ENCODE peak calls at places on chromosomes 6 and 20, in six cellular contexts. One of them, this sample, is unnamed.
A peak's percentile ranks its signal among the peaks of the same experiment; 100 is the strongest.

GRCh38 chr6:37303091-37303620 is 45.2 kb upstream of the TMEM217 start:
- DNase-seq in CD4-positive, alpha-beta T cell: no peak
- DNase-seq in RWPE1: no peak
- DNase-seq in foreskin fibroblast: no peak
- DNase-seq in epithelial cell of esophagus: peak; percentile 28
- DNase-seq in nephron progenitor cell: no peak
- DNase-seq in this sample: no peak

GRCh38 chr6:157534991-157535353 is 154.0 kb downstream of the ZDHHC14 start:
- DNase-seq in CD4-positive, alpha-beta T cell: no peak
- DNase-seq in nephron progenitor cell: no peak
- DNase-seq in epithelial cell of esophagus: no peak
- DNase-seq in foreskin fibroblast: no peak
- DNase-seq in RWPE1: no peak
- DNase-seq in this sample: no peak

GRCh38 chr6:159981171-159981571 is 12.3 kb downstream of the IGF2R start:
- DNase-seq in epithelial cell of esophagus: no peak
- DNase-seq in RWPE1: no peak
- DNase-seq in CD4-positive, alpha-beta T cell: no peak
- DNase-seq in nephron progenitor cell: no peak
- DNase-seq in foreskin fibroblast: no peak
- DNase-seq in this sample: no peak

GRCh38 chr20:61217848-61218247 is 34.2 kb upstream of the CDH4 start:
- DNase-seq in CD4-positive, alpha-beta T cell: no peak
- DNase-seq in epithelial cell of esophagus: no peak
- DNase-seq in RWPE1: no peak
- DNase-seq in nephron progenitor cell: no peak
- DNase-seq in foreskin fibroblast: no peak
- DNase-seq in this sample: no peak

GRCh38 chr6:68026483-68026882 is 608.6 kb upstream of the ADGRB3 start:
- DNase-seq in epithelial cell of esophagus: no peak
- DNase-seq in foreskin fibroblast: no peak
- DNase-seq in nephron progenitor cell: no peak
- DNase-seq in RWPE1: no peak
- DNase-seq in CD4-positive, alpha-beta T cell: no peak
- DNase-seq in this sample: no peak

GRCh38 chr6:131295081-131295480 is 159.8 kb downstream of the AKAP7 start:
- DNase-seq in RWPE1: no peak
- DNase-seq in foreskin fibroblast: no peak
- DNase-seq in nephron progenitor cell: no peak
- DNase-seq in epithelial cell of esophagus: no peak
- DNase-seq in CD4-positive, alpha-beta T cell: no peak
- DNase-seq in this sample: no peak

GRCh38 chr6:33815854-33816253 is 12.1 kb upstream of the MLN start:
- DNase-seq in nephron progenitor cell: peak; percentile 58
- DNase-seq in epithelial cell of esophagus: peak; percentile 21
- DNase-seq in RWPE1: peak; percentile 21
- DNase-seq in foreskin fibroblast: no peak
- DNase-seq in CD4-positive, alpha-beta T cell: no peak
- DNase-seq in this sample: no peak

GRCh38 chr6:32954983-32955802 is 2.3 kb upstream of the HLA-DMA start:
- DNase-seq in nephron progenitor cell: no peak
- DNase-seq in RWPE1: no peak
- DNase-seq in epithelial cell of esophagus: peak; percentile 54
- DNase-seq in foreskin fibroblast: no peak
- DNase-seq in CD4-positive, alpha-beta T cell: no peak
- DNase-seq in this sample: no peak

GRCh38 chr20:19335341-19335740 is 122.9 kb downstream of the SLC24A3 start:
- DNase-seq in nephron progenitor cell: no peak
- DNase-seq in epithelial cell of esophagus: no peak
- DNase-seq in RWPE1: no peak
- DNase-seq in foreskin fibroblast: no peak
- DNase-seq in CD4-positive, alpha-beta T cell: no peak
- DNase-seq in this sample: no peak

GRCh38 chr6:163745566-163746400 is 331.3 kb downstream of the QKI start:
- DNase-seq in epithelial cell of esophagus: peak; percentile 93
- DNase-seq in CD4-positive, alpha-beta T cell: no peak
- DNase-seq in RWPE1: peak; percentile 93
- DNase-seq in nephron progenitor cell: peak; percentile 39
- DNase-seq in foreskin fibroblast: peak; percentile 34
- DNase-seq in this sample: peak; percentile 12

GRCh38 chr20:58579069-58579818 is 64.0 kb upstream of the APCDD1L start:
- DNase-seq in epithelial cell of esophagus: no peak
- DNase-seq in nephron progenitor cell: no peak
- DNase-seq in RWPE1: no peak
- DNase-seq in foreskin fibroblast: no peak
- DNase-seq in CD4-positive, alpha-beta T cell: no peak
- DNase-seq in this sample: no peak

GRCh38 chr6:75472885-75473284 is 20.7 kb downstream of the FILIP1 start:
- DNase-seq in RWPE1: no peak
- DNase-seq in foreskin fibroblast: no peak
- DNase-seq in CD4-positive, alpha-beta T cell: no peak
- DNase-seq in epithelial cell of esophagus: no peak
- DNase-seq in nephron progenitor cell: no peak
- DNase-seq in this sample: no peak

GRCh38 chr20:42159794-42160193 is 541.6 kb upstream of the CHD6 start:
- DNase-seq in nephron progenitor cell: no peak
- DNase-seq in RWPE1: no peak
- DNase-seq in epithelial cell of esophagus: no peak
- DNase-seq in foreskin fibroblast: no peak
- DNase-seq in CD4-positive, alpha-beta T cell: no peak
- DNase-seq in this sample: no peak

GRCh38 chr6:107033136-107033535 is 5.1 kb downstream of the MTRES1 start:
- DNase-seq in epithelial cell of esophagus: no peak
- DNase-seq in nephron progenitor cell: no peak
- DNase-seq in foreskin fibroblast: peak; percentile 24
- DNase-seq in RWPE1: no peak
- DNase-seq in CD4-positive, alpha-beta T cell: no peak
- DNase-seq in this sample: no peak

GRCh38 chr6:50899306-50899840 is 80.7 kb downstream of the TFAP2B start:
- DNase-seq in epithelial cell of esophagus: peak; percentile 8
- DNase-seq in CD4-positive, alpha-beta T cell: no peak
- DNase-seq in nephron progenitor cell: no peak
- DNase-seq in RWPE1: no peak
- DNase-seq in foreskin fibroblast: no peak
- DNase-seq in this sample: no peak

GRCh38 chr20:37734228-37734980 is 40.6 kb downstream of the CTNNBL1 start:
- DNase-seq in RWPE1: no peak
- DNase-seq in foreskin fibroblast: no peak
- DNase-seq in nephron progenitor cell: no peak
- DNase-seq in epithelial cell of esophagus: no peak
- DNase-seq in CD4-positive, alpha-beta T cell: no peak
- DNase-seq in this sample: no peak

GRCh38 chr20:11772226-11772730 is 145.4 kb upstream of the BTBD3 start:
- DNase-seq in nephron progenitor cell: no peak
- DNase-seq in foreskin fibroblast: no peak
- DNase-seq in CD4-positive, alpha-beta T cell: no peak
- DNase-seq in RWPE1: no peak
- DNase-seq in epithelial cell of esophagus: no peak
- DNase-seq in this sample: no peak

GRCh38 chr6:37798436-37799262 is 20.9 kb upstream of the ZFAND3 start:
- DNase-seq in nephron progenitor cell: no peak
- DNase-seq in CD4-positive, alpha-beta T cell: no peak
- DNase-seq in RWPE1: no peak
- DNase-seq in epithelial cell of esophagus: no peak
- DNase-seq in foreskin fibroblast: no peak
- DNase-seq in this sample: no peak

GRCh38 chr20:22248052-22248667 is 336.2 kb downstream of the FOXA2 start:
- DNase-seq in nephron progenitor cell: peak; percentile 41
- DNase-seq in RWPE1: peak; percentile 33
- DNase-seq in CD4-positive, alpha-beta T cell: no peak
- DNase-seq in foreskin fibroblast: no peak
- DNase-seq in epithelial cell of esophagus: peak; percentile 16
- DNase-seq in this sample: no peak

GRCh38 chr20:11976966-11977365 is 59.3 kb downstream of the BTBD3 start:
- DNase-seq in foreskin fibroblast: no peak
- DNase-seq in CD4-positive, alpha-beta T cell: no peak
- DNase-seq in RWPE1: no peak
- DNase-seq in epithelial cell of esophagus: no peak
- DNase-seq in nephron progenitor cell: no peak
- DNase-seq in this sample: no peak

GRCh38 chr20:63553933-63554290 is at the start of gene FNDC11:
- DNase-seq in foreskin fibroblast: no peak
- DNase-seq in CD4-positive, alpha-beta T cell: no peak
- DNase-seq in epithelial cell of esophagus: peak; percentile 20
- DNase-seq in nephron progenitor cell: peak; percentile 81
- DNase-seq in RWPE1: no peak
- DNase-seq in this sample: no peak

GRCh38 chr20:56358070-56358469 is 704 bp upstream of the FAM210B start:
- DNase-seq in nephron progenitor cell: no peak
- DNase-seq in CD4-positive, alpha-beta T cell: no peak
- DNase-seq in foreskin fibroblast: peak; percentile 44
- DNase-seq in RWPE1: no peak
- DNase-seq in epithelial cell of esophagus: no peak
- DNase-seq in this sample: peak; percentile 49

GRCh38 chr6:105259912-105260889 is 80.4 kb upstream of the POPDC3 start:
- DNase-seq in CD4-positive, alpha-beta T cell: no peak
- DNase-seq in RWPE1: no peak
- DNase-seq in epithelial cell of esophagus: no peak
- DNase-seq in foreskin fibroblast: no peak
- DNase-seq in nephron progenitor cell: no peak
- DNase-seq in this sample: no peak

GRCh38 chr20:9302073-9302425 is 212.3 kb upstream of the LAMP5 start:
- DNase-seq in epithelial cell of esophagus: no peak
- DNase-seq in RWPE1: no peak
- DNase-seq in CD4-positive, alpha-beta T cell: no peak
- DNase-seq in nephron progenitor cell: no peak
- DNase-seq in foreskin fibroblast: no peak
- DNase-seq in this sample: no peak